ENCODE peak calls at places on chromosomes 12 and 14, in nine cellular contexts. N, K, T, I, Z, M, V, D and X are unnamed samples.

GRCh38 chr14:31294736-31295398 is 87.3 kb upstream of the HECTD1 start:
- DNase-seq in N (no peak), K (no peak), T (no peak), I (no peak), Z (no peak), M (peak), V (no peak), D (no peak), X (no peak)

GRCh38 chr14:32336702-32337101 is 7.6 kb downstream of the AKAP6 start:
- DNase-seq in N (no peak), K (no peak), T (no peak), I (no peak), Z (no peak), M (no peak), V (no peak), D (no peak), X (no peak)

GRCh38 chr12:101857043-101857558 is 20.3 kb upstream of the DRAM1 start:
- DNase-seq in N (peak), K (peak), T (no peak), I (peak), Z (no peak), M (peak), V (peak), D (no peak), X (peak)

GRCh38 chr12:121817648-121818043 is 13.8 kb downstream of the SETD1B start:
- DNase-seq in N (no peak), K (no peak), T (no peak), I (no peak), Z (no peak), M (no peak), V (no peak), D (no peak), X (no peak)

GRCh38 chr12:131828671-131829350 is 618 bp downstream of the MMP17 start:
- DNase-seq in N (no peak), K (no peak), T (peak), I (no peak), Z (peak), M (no peak), V (peak), D (no peak), X (no peak)

GRCh38 chr12:85831327-85831990 is 4.8 kb downstream of the RASSF9 start:
- DNase-seq in N (no peak), K (no peak), T (no peak), I (no peak), Z (no peak), M (no peak), V (no peak), D (no peak), X (peak)

GRCh38 chr14:90531497-90531896 is 134.7 kb downstream of the CALM1 start:
- DNase-seq in N (no peak), K (no peak), T (no peak), I (no peak), Z (no peak), M (no peak), V (no peak), D (no peak), X (no peak)

GRCh38 chr14:72644038-72644437 is 249.9 kb downstream of the DPF3 start:
- DNase-seq in N (no peak), K (no peak), T (no peak), I (no peak), Z (no peak), M (no peak), V (no peak), D (no peak), X (no peak)

GRCh38 chr12:121755591-121755990 is 37.9 kb downstream of the RHOF start:
- DNase-seq in N (no peak), K (peak), T (no peak), I (no peak), Z (no peak), M (no peak), V (no peak), D (no peak), X (no peak)

GRCh38 chr12:85823436-85824179 is 12.6 kb downstream of the RASSF9 start:
- DNase-seq in N (no peak), K (no peak), T (no peak), I (no peak), Z (no peak), M (peak), V (no peak), D (no peak), X (peak)

GRCh38 chr12:70948236-70948975 is 27.9 kb upstream of the PTPRR start:
- DNase-seq in N (no peak), K (no peak), T (no peak), I (no peak), Z (no peak), M (no peak), V (no peak), D (no peak), X (no peak)

GRCh38 chr12:100963381-100963780 is 168.8 kb downstream of the ANO4 start:
- DNase-seq in N (no peak), K (no peak), T (no peak), I (no peak), Z (no peak), M (peak), V (no peak), D (no peak), X (peak)

GRCh38 chr12:105233045-105233905 is 2.7 kb downstream of the APPL2 start:
- DNase-seq in N (no peak), K (no peak), T (no peak), I (no peak), Z (no peak), M (no peak), V (no peak), D (no peak), X (no peak)

DNA sequence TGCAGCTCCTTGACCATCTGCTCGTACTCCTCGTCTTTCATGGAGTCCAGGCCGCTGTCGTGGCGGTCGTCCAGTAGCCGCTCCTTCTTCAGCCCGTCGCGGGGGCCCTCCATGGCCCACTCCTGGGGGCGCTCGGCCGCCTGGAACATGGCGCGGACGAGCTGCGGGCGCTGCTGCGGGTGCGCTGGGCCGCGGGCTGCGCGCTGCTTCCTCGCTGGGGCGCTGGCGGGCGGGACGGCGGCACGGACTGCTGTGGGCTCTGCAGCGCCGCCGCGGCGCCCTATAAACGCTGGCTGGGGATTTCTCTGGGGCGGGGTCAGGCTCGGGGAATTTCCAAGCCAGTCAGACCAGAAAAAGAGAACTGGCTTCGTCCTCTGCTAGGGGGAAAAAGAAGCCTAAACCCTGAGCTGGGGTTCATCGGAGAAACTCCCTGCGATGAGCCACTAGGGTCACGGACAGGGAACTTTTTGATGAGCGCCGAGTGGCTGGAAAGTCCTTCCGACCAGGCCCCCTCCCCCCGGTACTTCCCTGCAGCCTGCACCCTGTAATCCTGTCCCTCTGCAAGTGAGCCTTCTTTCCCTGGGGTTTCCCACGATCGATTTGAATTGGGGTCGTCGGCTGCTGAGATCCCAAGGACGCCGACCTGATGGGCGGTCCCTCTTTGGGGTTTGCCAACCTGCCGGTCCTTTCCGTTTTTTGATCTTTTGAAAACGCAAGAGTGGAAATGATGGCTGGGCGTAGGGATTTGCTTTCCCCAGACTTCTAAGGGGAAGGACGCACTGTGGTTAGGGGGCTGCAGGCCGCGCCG is at the start of gene NFKBIA:
- DNase-seq in N (peak), K (peak), T (peak), I (peak), Z (peak), M (peak), V (peak), D (peak), X (peak)
- TF ChIP-seq CTCF in N (no peak), K (peak), T (peak), I (peak), Z (peak), M (peak), V (peak), D (no peak), X (peak)

DNA sequence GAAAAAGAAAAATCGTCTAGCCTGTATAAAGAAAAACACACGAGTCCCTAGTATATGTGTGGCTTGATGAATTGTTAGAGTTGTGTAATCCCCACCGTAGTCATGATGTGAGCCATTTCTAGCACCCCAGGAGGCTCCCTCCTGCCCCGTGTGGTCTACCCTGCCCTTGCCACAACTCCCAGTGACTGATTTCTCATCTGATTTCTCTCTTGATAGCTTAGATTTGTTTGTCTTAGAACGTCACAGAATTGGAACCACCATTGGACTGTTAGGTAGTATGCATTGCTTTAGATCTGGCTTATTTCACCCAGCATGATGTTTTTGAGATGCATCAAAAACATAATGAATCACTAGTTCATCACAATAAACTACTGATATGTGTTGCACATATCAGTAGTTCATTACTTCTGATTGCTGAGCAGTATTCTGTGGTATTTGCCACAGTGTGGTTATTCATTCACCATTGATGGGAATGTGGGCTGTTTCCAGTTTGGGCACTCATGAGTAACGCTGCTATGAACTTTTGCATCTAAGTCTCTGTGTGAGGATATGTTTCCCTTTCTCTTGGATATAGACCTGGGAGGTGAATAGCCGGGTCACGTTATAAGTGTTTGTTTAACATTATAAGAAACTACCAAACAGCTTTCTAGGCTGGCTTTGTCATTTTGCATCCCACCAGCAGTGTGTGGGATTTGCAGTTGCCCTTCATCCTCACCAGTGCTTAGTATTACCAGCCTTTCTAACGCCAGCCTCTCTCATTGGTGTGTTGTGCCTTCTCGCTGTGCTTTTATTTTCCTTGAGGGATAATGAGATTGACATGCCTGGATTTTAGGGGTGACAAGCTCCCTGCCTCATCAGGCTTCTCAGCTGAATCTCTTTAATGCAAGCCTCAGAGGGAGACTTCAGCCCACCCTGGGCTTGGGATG is 31.9 kb upstream of the NCOR2 start:
- DNase-seq in N (no peak), K (peak), T (no peak), I (no peak), Z (no peak), M (peak), V (no peak), D (no peak), X (peak)
- TF ChIP-seq CTCF in N (no peak), K (peak), T (no peak), I (no peak), Z (no peak), M (peak), V (no peak), D (no peak), X (peak)

DNA sequence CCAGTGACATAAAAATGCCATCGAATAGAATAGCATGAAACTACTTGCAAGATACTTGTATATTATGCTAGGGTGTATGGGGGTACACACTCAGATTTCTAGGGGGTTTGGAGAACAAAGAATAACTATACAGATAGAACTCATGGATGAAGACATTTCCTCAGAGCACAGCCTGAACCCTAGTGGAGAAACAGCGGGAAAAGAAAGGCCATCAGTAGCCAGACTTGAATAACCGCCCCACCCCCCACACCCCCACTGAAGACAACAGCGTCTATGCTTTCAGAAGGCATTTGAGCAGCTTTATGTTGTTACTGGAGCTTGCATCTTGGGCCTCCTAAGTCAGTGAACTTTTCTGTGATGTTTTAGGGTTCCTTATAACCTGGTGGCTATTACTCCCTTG is 425.9 kb downstream of the NPAS3 start:
- DNase-seq in N (no peak), K (no peak), T (no peak), I (no peak), Z (peak), M (no peak), V (no peak), D (no peak), X (no peak)
- TF ChIP-seq CTCF in N (no peak), K (no peak), T (no peak), I (no peak), Z (no peak), M (no peak), V (no peak), D (no peak), X (no peak)

GRCh38 chr12:20798561-20798960 is 11.9 kb upstream of the SLCO1B3 start:
- DNase-seq in N (no peak), K (peak), T (no peak), I (no peak), Z (peak), M (peak), V (peak), D (no peak), X (no peak)
- TF ChIP-seq CTCF in N (no peak), K (peak), T (peak), I (no peak), Z (peak), M (no peak), V (peak), D (no peak), X (no peak)

DNA sequence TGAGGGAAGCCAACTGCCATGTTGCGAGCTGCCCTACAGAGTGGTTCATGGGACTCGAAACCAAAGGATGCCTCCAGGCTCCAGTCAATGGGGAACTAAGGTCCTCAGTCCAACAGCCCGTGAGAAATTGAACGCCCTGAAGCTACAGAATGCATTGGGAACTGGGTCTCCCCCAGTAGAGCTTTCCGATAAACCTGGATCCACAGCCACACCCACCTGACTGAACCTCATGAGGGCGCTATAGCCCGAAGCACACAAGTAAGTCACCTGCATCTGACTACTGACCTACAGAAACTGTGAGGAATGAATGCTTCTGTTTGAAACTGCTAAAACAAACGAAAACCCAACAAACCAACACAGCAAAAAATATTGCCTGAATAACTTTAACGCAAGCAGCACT is 1297.7 kb downstream of the AACS start:
- DNase-seq in N (no peak), K (no peak), T (no peak), I (no peak), Z (peak), M (no peak), V (no peak), D (no peak), X (no peak)
- TF ChIP-seq CTCF in N (no peak), K (peak), T (no peak), I (no peak), Z (peak), M (no peak), V (no peak), D (no peak), X (no peak)

DNA sequence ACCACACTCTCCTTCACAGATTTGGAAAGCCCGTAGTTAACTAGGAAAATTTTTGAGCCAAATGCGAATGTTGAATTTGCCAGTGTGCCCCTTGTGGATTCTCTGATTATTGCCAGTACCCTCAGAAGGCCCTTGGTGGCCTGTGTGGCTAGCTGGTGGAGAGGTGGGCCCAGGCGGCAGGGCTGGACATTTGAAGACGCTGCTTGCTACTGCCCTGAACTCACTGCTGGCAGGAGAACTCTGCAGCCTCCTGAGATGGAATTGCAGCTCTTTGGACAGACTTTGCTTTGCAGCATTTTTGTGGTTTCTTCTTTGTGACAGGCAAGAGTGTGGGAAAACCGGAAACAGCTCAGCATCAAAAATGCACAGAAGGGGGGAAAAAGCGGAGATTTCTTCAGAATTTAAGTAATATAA is 97.6 kb downstream of the TGFB3 start:
- DNase-seq in N (no peak), K (no peak), T (no peak), I (no peak), Z (peak), M (peak), V (no peak), D (no peak), X (peak)
- TF ChIP-seq CTCF in N (no peak), K (no peak), T (peak), I (peak), Z (peak), M (peak), V (no peak), D (no peak), X (peak)

GRCh38 chr12:45213107-45213506 is 2.8 kb upstream of the ANO6 start:
- DNase-seq in N (no peak), K (no peak), T (no peak), I (no peak), Z (no peak), M (no peak), V (no peak), D (no peak), X (no peak)
- TF ChIP-seq CTCF in N (no peak), K (no peak), T (no peak), I (no peak), Z (no peak), M (no peak), V (no peak), D (no peak), X (no peak)

GRCh38 chr12:109968032-109968420 is 28.1 kb downstream of the GIT2 start:
- DNase-seq in N (no peak), K (no peak), T (no peak), I (no peak), Z (no peak), M (no peak), V (no peak), D (no peak), X (no peak)
- TF ChIP-seq CTCF in N (no peak), K (no peak), T (no peak), I (no peak), Z (no peak), M (no peak), V (no peak), D (no peak), X (no peak)